ENCODE peak calls at places on chromosomes 13 and 19, in nine cellular contexts. V is body of pancreas; L is Panc1; W is upper lobe of right lung; Y is central memory CD8-positive, alpha-beta T cell; G is A549; P is activated CD8-positive, alpha-beta T cell treated with anti-CD3 and anti-CD28 coated beads, Interleukin-2, amount 10 ng/mL, durations not matched to agents 7 days and 5 days; T is RWPE2; I is esophagus mucosa. O is an unnamed sample.

GRCh38 chr19:35296644-35297514 is 4.9 kb downstream of the MAG start:
- ATAC-seq in V (no peak), L (no peak), W (no peak), Y (no peak), G (peak; percentile 16), P (peak; percentile 17), T (peak; percentile 30), I (no peak), O (peak; percentile 44)

GRCh38 chr19:57465680-57466381 is 8.9 kb upstream of the VN1R1 start:
- ATAC-seq in V (no peak), L (peak; percentile 88), W (peak; percentile 39), Y (no peak), G (peak; percentile 84), P (peak; percentile 67), T (no peak), I (peak; percentile 58), O (peak; percentile 62)

GRCh38 chr19:10587022-10587838 is at the start of gene AP1M2:
- ATAC-seq in V (peak; percentile 84), L (no peak), W (peak; percentile 91), Y (no peak), G (no peak), P (no peak), T (peak; percentile 88), I (peak; percentile 75), O (no peak)

GRCh38 chr13:41494202-41494601 is 36.9 kb downstream of the RGCC start:
- ATAC-seq in V (no peak), L (no peak), W (no peak), Y (no peak), G (no peak), P (no peak), T (no peak), I (peak; percentile 85), O (no peak)

GRCh38 chr13:44365008-44365407 is 8.6 kb upstream of the SERP2 start:
- ATAC-seq in V (no peak), L (no peak), W (no peak), Y (no peak), G (no peak), P (no peak), T (peak; percentile 82), I (no peak), O (no peak)

GRCh38 chr19:17757125-17757524 is 5.8 kb downstream of the FCHO1 start:
- ATAC-seq in V (peak; percentile 80), L (peak; percentile 52), W (peak; percentile 64), Y (no peak), G (peak; percentile 74), P (no peak), T (peak; percentile 70), I (peak; percentile 62), O (no peak)

GRCh38 chr19:7679017-7679720 is 1.5 kb upstream of the TRAPPC5 start:
- ATAC-seq in V (no peak), L (no peak), W (peak; percentile 3), Y (peak; percentile 81), G (no peak), P (peak; percentile 45), T (no peak), I (peak; percentile 47), O (peak; percentile 72)

GRCh38 chr19:18493440-18494266 is 28.2 kb downstream of the ELL start:
- ATAC-seq in V (no peak), L (no peak), W (peak; percentile 7), Y (no peak), G (no peak), P (no peak), T (no peak), I (no peak), O (no peak)

GRCh38 chr13:30466358-30466714 is 600 bp upstream of the HMGB1 start:
- ATAC-seq in V (no peak), L (peak; percentile 13), W (no peak), Y (no peak), G (peak; percentile 24), P (no peak), T (no peak), I (no peak), O (no peak)

GRCh38 chr19:54206831-54207177 is 6.1 kb downstream of the RPS9 start:
- ATAC-seq in V (no peak), L (no peak), W (no peak), Y (no peak), G (no peak), P (no peak), T (no peak), I (no peak), O (no peak)

GRCh38 chr19:7117248-7117647 is 47.7 kb downstream of the ZNF557 start:
- ATAC-seq in V (no peak), L (no peak), W (no peak), Y (no peak), G (no peak), P (no peak), T (no peak), I (no peak), O (no peak)

GRCh38 chr19:14580623-14581237 is 2.2 kb upstream of the CLEC17A start:
- ATAC-seq in V (no peak), L (no peak), W (no peak), Y (no peak), G (no peak), P (no peak), T (no peak), I (no peak), O (peak; percentile 63)

GRCh38 chr13:20136781-20137703 is 23.8 kb downstream of the GJA3 start:
- ATAC-seq in V (peak; percentile 89), L (peak; percentile 94), W (peak; percentile 90), Y (no peak), G (peak; percentile 98), P (peak; percentile 70), T (peak; percentile 29), I (peak; percentile 46), O (peak; percentile 63)

GRCh38 chr19:17376935-17377600 is at the start of gene PLVAP:
- ATAC-seq in V (peak; percentile 40), L (no peak), W (peak; percentile 72), Y (no peak), G (no peak), P (no peak), T (no peak), I (peak; percentile 60), O (no peak)

GRCh38 chr13:74061939-74062595 is 72.1 kb downstream of the KLF12 start:
- ATAC-seq in V (peak; percentile 47), L (no peak), W (peak; percentile 52), Y (peak; percentile 87), G (no peak), P (peak; percentile 85), T (no peak), I (no peak), O (peak; percentile 54)

GRCh38 chr19:10195199-10195519 is 406 bp upstream of the DNMT1 start:
- ATAC-seq in V (no peak), L (peak; percentile 28), W (no peak), Y (peak; percentile 6), G (peak; percentile 52), P (no peak), T (peak; percentile 6), I (no peak), O (peak; percentile 20)

GRCh38 chr19:21463449-21464105 is 41.8 kb upstream of the ZNF429 start:
- ATAC-seq in V (peak; percentile 98), L (peak; percentile 100), W (peak; percentile 91), Y (peak; percentile 67), G (no peak), P (peak; percentile 99), T (peak; percentile 93), I (peak; percentile 37), O (peak; percentile 99)

GRCh38 chr19:2249880-2250764 is 999 bp downstream of the AMH start:
- ATAC-seq in V (no peak), L (peak; percentile 27), W (no peak), Y (no peak), G (peak; percentile 10), P (no peak), T (peak; percentile 9), I (peak; percentile 6), O (peak; percentile 11)

GRCh38 chr19:1069009-1069779 is 2.2 kb downstream of the ARHGAP45 start:
- ATAC-seq in V (no peak), L (no peak), W (peak; percentile 66), Y (peak; percentile 26), G (no peak), P (peak; percentile 14), T (no peak), I (peak; percentile 7), O (peak; percentile 59)

GRCh38 chr13:97287047-97287383 is 64.9 kb downstream of the MBNL2 start:
- ATAC-seq in V (no peak), L (no peak), W (no peak), Y (no peak), G (no peak), P (no peak), T (no peak), I (no peak), O (no peak)

GRCh38 chr19:55253842-55254624 is 4.8 kb downstream of the PPP6R1 start:
- ATAC-seq in V (no peak), L (no peak), W (no peak), Y (peak; percentile 54), G (no peak), P (peak; percentile 29), T (no peak), I (no peak), O (peak; percentile 22)

GRCh38 chr13:81048026-81048461 is 707.1 kb upstream of the SPRY2 start:
- ATAC-seq in V (no peak), L (no peak), W (no peak), Y (no peak), G (no peak), P (no peak), T (no peak), I (no peak), O (no peak)

GRCh38 chr13:91132786-91133185 is 214.7 kb upstream of the MIR17HG start:
- ATAC-seq in V (no peak), L (no peak), W (no peak), Y (no peak), G (no peak), P (no peak), T (no peak), I (no peak), O (no peak)

GRCh38 chr19:8515317-8515716 is 1.4 kb upstream of the ZNF414 start:
- ATAC-seq in V (no peak), L (no peak), W (peak; percentile 32), Y (peak; percentile 10), G (no peak), P (peak; percentile 12), T (no peak), I (no peak), O (peak; percentile 44)

GRCh38 chr13:24683370-24683769 is 3.2 kb downstream of the ATP12A start:
- ATAC-seq in V (no peak), L (no peak), W (no peak), Y (no peak), G (no peak), P (no peak), T (no peak), I (no peak), O (no peak)

GRCh38 chr19:43681826-43682225 is 11.9 kb upstream of the PLAUR start:
- ATAC-seq in V (no peak), L (no peak), W (no peak), Y (no peak), G (no peak), P (no peak), T (no peak), I (no peak), O (no peak)

GRCh38 chr19:18612772-18613588 is at the start of gene TMEM59L:
- ATAC-seq in V (peak; percentile 33), L (peak; percentile 41), W (peak; percentile 4), Y (peak; percentile 52), G (peak; percentile 33), P (no peak), T (no peak), I (peak; percentile 10), O (peak; percentile 60)

GRCh38 chr13:111177081-111177711 is 62.1 kb downstream of the ARHGEF7 start:
- ATAC-seq in V (peak; percentile 59), L (no peak), W (peak; percentile 55), Y (peak; percentile 70), G (no peak), P (peak; percentile 89), T (peak; percentile 31), I (peak; percentile 70), O (peak; percentile 92)

GRCh38 chr19:3699071-3699740 is 1.1 kb downstream of the PIP5K1C start:
- ATAC-seq in V (peak; percentile 18), L (peak; percentile 49), W (peak; percentile 69), Y (no peak), G (peak; percentile 39), P (peak; percentile 32), T (peak; percentile 53), I (peak; percentile 5), O (peak; percentile 14)

GRCh38 chr13:97445504-97446187 is 11.7 kb downstream of the RAP2A start:
- ATAC-seq in V (no peak), L (no peak), W (no peak), Y (no peak), G (no peak), P (no peak), T (no peak), I (no peak), O (no peak)

GRCh38 chr19:44625531-44626066 is 12.2 kb downstream of the IGSF23 start:
- ATAC-seq in V (no peak), L (no peak), W (no peak), Y (no peak), G (no peak), P (no peak), T (no peak), I (no peak), O (no peak)